ENCODE peak calls at places on chromosomes 7 and 10, in eight cellular contexts. One of them, this sample, is unnamed.

GRCh38 chr10:43076876-43077420 is at the start of gene RET:
- DNase-seq in NCI-H1436: no peak
- DNase-seq in WTC11: peak; percentile 67
- DNase-seq in stimulated activated CD8-positive, alpha-beta memory T cell treated with anti-CD3 and anti-CD28 coated beads, Interleukin-15, amount 100 ng/mL, for 24 hours: no peak
- DNase-seq in thoracic aorta: no peak
- DNase-seq in NCI-H1105: no peak
- DNase-seq in fibroblast of mammary gland: no peak
- DNase-seq in cardiac muscle cell: peak; percentile 44
- DNase-seq in this sample: no peak

GRCh38 chr7:150784120-150784736 is 15.9 kb downstream of the TMEM176B start:
- DNase-seq in NCI-H1436: no peak
- DNase-seq in WTC11: no peak
- DNase-seq in stimulated activated CD8-positive, alpha-beta memory T cell treated with anti-CD3 and anti-CD28 coated beads, Interleukin-15, amount 100 ng/mL, for 24 hours: no peak
- DNase-seq in thoracic aorta: no peak
- DNase-seq in NCI-H1105: no peak
- DNase-seq in fibroblast of mammary gland: peak; percentile 31
- DNase-seq in cardiac muscle cell: no peak
- DNase-seq in this sample: no peak

GRCh38 chr7:125641884-125642283 is 712.3 kb upstream of the POT1 start:
- DNase-seq in NCI-H1436: no peak
- DNase-seq in WTC11: no peak
- DNase-seq in stimulated activated CD8-positive, alpha-beta memory T cell treated with anti-CD3 and anti-CD28 coated beads, Interleukin-15, amount 100 ng/mL, for 24 hours: no peak
- DNase-seq in thoracic aorta: no peak
- DNase-seq in NCI-H1105: no peak
- DNase-seq in fibroblast of mammary gland: no peak
- DNase-seq in cardiac muscle cell: no peak
- DNase-seq in this sample: no peak

GRCh38 chr7:109179601-109180000 is 609.9 kb downstream of the DNAJB9 start:
- DNase-seq in NCI-H1436: no peak
- DNase-seq in WTC11: no peak
- DNase-seq in stimulated activated CD8-positive, alpha-beta memory T cell treated with anti-CD3 and anti-CD28 coated beads, Interleukin-15, amount 100 ng/mL, for 24 hours: no peak
- DNase-seq in thoracic aorta: no peak
- DNase-seq in NCI-H1105: no peak
- DNase-seq in fibroblast of mammary gland: no peak
- DNase-seq in cardiac muscle cell: no peak
- DNase-seq in this sample: no peak

GRCh38 chr7:47783456-47784240 is 164.6 kb downstream of the PKD1L1 start:
- DNase-seq in NCI-H1436: no peak
- DNase-seq in WTC11: no peak
- DNase-seq in stimulated activated CD8-positive, alpha-beta memory T cell treated with anti-CD3 and anti-CD28 coated beads, Interleukin-15, amount 100 ng/mL, for 24 hours: no peak
- DNase-seq in thoracic aorta: peak; percentile 22
- DNase-seq in NCI-H1105: no peak
- DNase-seq in fibroblast of mammary gland: peak; percentile 96
- DNase-seq in cardiac muscle cell: no peak
- DNase-seq in this sample: no peak

GRCh38 chr7:17123020-17123419 is 175.4 kb upstream of the AHR start:
- DNase-seq in NCI-H1436: no peak
- DNase-seq in WTC11: no peak
- DNase-seq in stimulated activated CD8-positive, alpha-beta memory T cell treated with anti-CD3 and anti-CD28 coated beads, Interleukin-15, amount 100 ng/mL, for 24 hours: no peak
- DNase-seq in thoracic aorta: no peak
- DNase-seq in NCI-H1105: no peak
- DNase-seq in fibroblast of mammary gland: peak; percentile 85
- DNase-seq in cardiac muscle cell: no peak
- DNase-seq in this sample: no peak

GRCh38 chr7:107811934-107812333 is 8.9 kb upstream of the SLC26A3 start:
- DNase-seq in NCI-H1436: no peak
- DNase-seq in WTC11: no peak
- DNase-seq in stimulated activated CD8-positive, alpha-beta memory T cell treated with anti-CD3 and anti-CD28 coated beads, Interleukin-15, amount 100 ng/mL, for 24 hours: no peak
- DNase-seq in thoracic aorta: no peak
- DNase-seq in NCI-H1105: no peak
- DNase-seq in fibroblast of mammary gland: no peak
- DNase-seq in cardiac muscle cell: no peak
- DNase-seq in this sample: no peak

GRCh38 chr10:93098816-93099215 is 25.1 kb downstream of the CYP26A1 start:
- DNase-seq in NCI-H1436: no peak
- DNase-seq in WTC11: no peak
- DNase-seq in stimulated activated CD8-positive, alpha-beta memory T cell treated with anti-CD3 and anti-CD28 coated beads, Interleukin-15, amount 100 ng/mL, for 24 hours: no peak
- DNase-seq in thoracic aorta: no peak
- DNase-seq in NCI-H1105: no peak
- DNase-seq in fibroblast of mammary gland: no peak
- DNase-seq in cardiac muscle cell: no peak
- DNase-seq in this sample: no peak

GRCh38 chr7:72099784-72100183 is 312.4 kb downstream of the CALN1 start:
- DNase-seq in NCI-H1436: no peak
- DNase-seq in WTC11: no peak
- DNase-seq in stimulated activated CD8-positive, alpha-beta memory T cell treated with anti-CD3 and anti-CD28 coated beads, Interleukin-15, amount 100 ng/mL, for 24 hours: no peak
- DNase-seq in thoracic aorta: no peak
- DNase-seq in NCI-H1105: no peak
- DNase-seq in fibroblast of mammary gland: peak; percentile 90
- DNase-seq in cardiac muscle cell: no peak
- DNase-seq in this sample: no peak

GRCh38 chr10:69906425-69906824 is 104.7 kb downstream of the COL13A1 start:
- DNase-seq in NCI-H1436: no peak
- DNase-seq in WTC11: no peak
- DNase-seq in stimulated activated CD8-positive, alpha-beta memory T cell treated with anti-CD3 and anti-CD28 coated beads, Interleukin-15, amount 100 ng/mL, for 24 hours: no peak
- DNase-seq in thoracic aorta: no peak
- DNase-seq in NCI-H1105: no peak
- DNase-seq in fibroblast of mammary gland: peak; percentile 8
- DNase-seq in cardiac muscle cell: no peak
- DNase-seq in this sample: no peak

GRCh38 chr10:13788701-13789447 is 202.1 kb downstream of the PRPF18 start:
- DNase-seq in NCI-H1436: no peak
- DNase-seq in WTC11: no peak
- DNase-seq in stimulated activated CD8-positive, alpha-beta memory T cell treated with anti-CD3 and anti-CD28 coated beads, Interleukin-15, amount 100 ng/mL, for 24 hours: no peak
- DNase-seq in thoracic aorta: no peak
- DNase-seq in NCI-H1105: no peak
- DNase-seq in fibroblast of mammary gland: peak; percentile 60
- DNase-seq in cardiac muscle cell: no peak
- DNase-seq in this sample: no peak

This sample was measured in HuH-7.5.